ENCODE peak calls at places on chromosomes 4 and X, in eight cellular contexts. F, W, S, C, V, K, T and L are unnamed samples.

GRCh38 chr4:25098964-25099843 is 61.0 kb downstream of the SEPSECS start:
- DNase-seq in F (peak), W (peak), S (peak), C (peak), V (peak), K (peak), T (no peak), L (peak)

GRCh38 chr4:180790471-180790870 is 1452.7 kb upstream of the TENM3 start:
- DNase-seq in F (no peak), W (no peak), S (no peak), C (no peak), V (no peak), K (no peak), T (no peak), L (no peak)

GRCh38 chr4:7201351-7202305 is 9.3 kb downstream of the SORCS2 start:
- DNase-seq in F (peak), W (peak), S (peak), C (no peak), V (no peak), K (no peak), T (no peak), L (no peak)

GRCh38 chr4:87931932-87932331 is 43.6 kb upstream of the SPP1 start:
- DNase-seq in F (no peak), W (no peak), S (no peak), C (no peak), V (no peak), K (no peak), T (no peak), L (no peak)

GRCh38 chr4:185213829-185214228 is 4.4 kb downstream of the SNX25 start:
- DNase-seq in F (no peak), W (no peak), S (no peak), C (no peak), V (no peak), K (no peak), T (no peak), L (no peak)

GRCh38 chr4:117225441-117225840 is 140.1 kb upstream of the TRAM1L1 start:
- DNase-seq in F (no peak), W (no peak), S (no peak), C (no peak), V (no peak), K (no peak), T (no peak), L (no peak)

GRCh38 chr4:182680196-182680771 is 236.9 kb downstream of the DCTD start:
- DNase-seq in F (no peak), W (no peak), S (peak), C (no peak), V (no peak), K (no peak), T (no peak), L (no peak)

GRCh38 chr4:36349904-36350554 is 68.6 kb downstream of the DTHD1 start:
- DNase-seq in F (no peak), W (no peak), S (no peak), C (no peak), V (no peak), K (no peak), T (no peak), L (no peak)

GRCh38 chr4:33722254-33722653 is 2522.1 kb downstream of the ARAP2 start:
- DNase-seq in F (no peak), W (no peak), S (no peak), C (peak), V (peak), K (peak), T (no peak), L (no peak)

GRCh38 chrX:11406109-11406755 is 113.0 kb downstream of the AMELX start:
- DNase-seq in F (no peak), W (no peak), S (no peak), C (peak), V (no peak), K (no peak), T (no peak), L (no peak)

GRCh38 chr4:148023782-148024181 is 291.9 kb downstream of the ARHGAP10 start:
- DNase-seq in F (no peak), W (no peak), S (no peak), C (no peak), V (no peak), K (peak), T (no peak), L (peak)

GRCh38 chr4:8817081-8817812 is 54.4 kb downstream of the HMX1 start:
- DNase-seq in F (peak), W (peak), S (peak), C (no peak), V (no peak), K (no peak), T (peak), L (peak)

GRCh38 chrX:131262738-131263679 is 26.1 kb downstream of the IGSF1 start:
- DNase-seq in F (no peak), W (no peak), S (no peak), C (no peak), V (no peak), K (no peak), T (peak), L (peak)

GRCh38 chr4:79083406-79084010 is 144.3 kb upstream of the PAQR3 start:
- DNase-seq in F (no peak), W (no peak), S (no peak), C (no peak), V (no peak), K (no peak), T (no peak), L (no peak)

GRCh38 chr4:37245391-37245954 is 930 bp downstream of the NWD2 start:
- DNase-seq in F (no peak), W (no peak), S (no peak), C (no peak), V (no peak), K (no peak), T (no peak), L (no peak)

GRCh38 chr4:69823048-69823447 is 36.9 kb downstream of the SULT1E1 start:
- DNase-seq in F (no peak), W (no peak), S (no peak), C (no peak), V (no peak), K (no peak), T (no peak), L (no peak)

GRCh38 chrX:122586831-122587230 is 597.2 kb upstream of the GRIA3 start:
- DNase-seq in F (no peak), W (no peak), S (no peak), C (no peak), V (peak), K (peak), T (no peak), L (no peak)

GRCh38 chr4:48654015-48654664 is 125.9 kb downstream of the FRYL start:
- DNase-seq in F (no peak), W (no peak), S (no peak), C (no peak), V (peak), K (peak), T (no peak), L (no peak)

GRCh38 chrX:109934935-109935334 is 68.0 kb upstream of the TMEM164 start:
- DNase-seq in F (no peak), W (no peak), S (no peak), C (no peak), V (peak), K (peak), T (no peak), L (no peak)

GRCh38 chrX:101040197-101040596 is 11.7 kb downstream of the TRMT2B start:
- DNase-seq in F (no peak), W (no peak), S (no peak), C (no peak), V (no peak), K (peak), T (no peak), L (no peak)

GRCh38 chrX:152635941-152636340 is 1.8 kb upstream of the GABRQ start:
- DNase-seq in F (no peak), W (no peak), S (no peak), C (peak), V (peak), K (peak), T (no peak), L (no peak)

GRCh38 chr4:6556263-6556662 is 18.7 kb upstream of the MAN2B2 start:
- DNase-seq in F (no peak), W (no peak), S (peak), C (no peak), V (no peak), K (no peak), T (no peak), L (no peak)

GRCh38 chr4:184287697-184288255 is 70.1 kb upstream of the ENPP6 start:
- DNase-seq in F (no peak), W (no peak), S (no peak), C (peak), V (peak), K (peak), T (no peak), L (no peak)

GRCh38 chr4:44651425-44651824 is at the start of gene YIPF7:
- DNase-seq in F (no peak), W (no peak), S (no peak), C (no peak), V (no peak), K (no peak), T (no peak), L (no peak)